ENCODE peak calls at places on chromosomes 5 and 9, in eight cellular contexts. B is amniotic stem cell; Q is iPS-NIHi11; S is stimulated activated CD8-positive, alpha-beta memory T cell treated with anti-CD3 and anti-CD28 coated beads, Interleukin-4, amount 100 ng/mL, for 48 hours; L is cerebellum; Y is T1000; D is HuH-7; N is activated T-helper 9 cell treated with anti-CD3 and anti-CD28 coated beads, Interleukin-2, amount 50 U/mL, for 16 hours. F is an unnamed sample.

GRCh38 chr9:75448281-75448680 is 360.0 kb downstream of the OSTF1 start:
- DNase-seq in Y (no peak), Q (no peak), S (no peak), N (no peak), D (no peak), L (no peak), B (no peak), F (no peak)

GRCh38 chr5:163658702-163659567 is 153.5 kb downstream of the MAT2B start:
- DNase-seq in Y (no peak), Q (no peak), B (no peak), L (no peak), S (no peak), N (no peak), D (no peak), F (no peak)

GRCh38 chr5:134029156-134029555 is 24.4 kb upstream of the VDAC1 start:
- DNase-seq in D (no peak), B (no peak), L (no peak), Q (no peak), S (no peak), N (no peak), Y (peak), F (peak)

GRCh38 chr5:126998201-126998631 is 32.1 kb downstream of the MARCHF3 start:
- DNase-seq in Y (no peak), L (peak), S (no peak), Q (no peak), B (no peak), N (no peak), D (no peak), F (no peak)

GRCh38 chr9:98873535-98874432 is 66.3 kb downstream of the GALNT12 start:
- DNase-seq in B (no peak), D (no peak), Q (no peak), N (no peak), S (no peak), Y (peak), L (peak), F (no peak)

GRCh38 chr9:85949591-85950335 is 8.8 kb downstream of the NAA35 start:
- DNase-seq in S (no peak), L (no peak), B (no peak), Y (no peak), N (no peak), D (no peak), Q (no peak), F (no peak)

GRCh38 chr5:83034036-83034435 is 43.2 kb downstream of the TMEM167A start:
- DNase-seq in L (no peak), Q (no peak), Y (no peak), N (no peak), B (no peak), D (no peak), S (no peak), F (no peak)

GRCh38 chr9:113363336-113363735 is 13.4 kb downstream of the HDHD3 start:
- DNase-seq in Q (no peak), N (no peak), Y (no peak), B (no peak), D (no peak), L (no peak), S (no peak), F (no peak)

GRCh38 chr9:81860581-81860980 is 67.6 kb upstream of the SPATA31D4 start:
- DNase-seq in Q (no peak), L (no peak), D (no peak), S (no peak), N (no peak), B (no peak), Y (no peak), F (no peak)

GRCh38 chr9:72477862-72478564 is 43.4 kb upstream of the TMC1 start:
- DNase-seq in S (no peak), L (no peak), B (no peak), Q (peak), N (no peak), Y (peak), D (peak), F (peak)

GRCh38 chr5:45507174-45507573 is 189.0 kb downstream of the HCN1 start:
- DNase-seq in S (no peak), N (no peak), Y (no peak), L (peak), B (no peak), Q (no peak), D (no peak), F (no peak)

GRCh38 chr5:150400327-150401075 is 12.2 kb downstream of the CD74 start:
- DNase-seq in S (no peak), B (no peak), D (no peak), N (no peak), L (no peak), Q (no peak), Y (no peak), F (no peak)

GRCh38 chr9:81590688-81591087 is 98.7 kb downstream of the TLE1 start:
- DNase-seq in N (no peak), B (no peak), D (no peak), L (no peak), Q (no peak), Y (no peak), S (no peak), F (no peak)

GRCh38 chr9:12497790-12498189 is 195.4 kb upstream of the TYRP1 start:
- DNase-seq in L (no peak), B (no peak), S (no peak), Q (no peak), D (no peak), N (no peak), Y (no peak), F (no peak)

GRCh38 chr5:133396724-133397123 is 215.6 kb downstream of the FSTL4 start:
- DNase-seq in B (no peak), L (no peak), N (no peak), Y (no peak), D (no peak), S (peak), Q (no peak), F (no peak)